ENCODE peak calls at places on chromosomes 16 and 17, in ten cellular contexts. X is OCI-LY7, G is colonic mucosa, R is ovary, J is heart left ventricle, K is thoracic aorta, W is uterus, C is body of pancreas, O is stomach, P is astrocyte. N is an unnamed sample.
A peak's percentile ranks its signal among the peaks of the same experiment; 100 is the strongest.

GRCh38 chr16:4700997-4701743 is 7.8 kb downstream of the NUDT16L1 start:
- DNase-seq in X (no peak), G (peak; percentile 84), R (no peak), J (peak; percentile 61), K (no peak), W (no peak), C (no peak), O (peak; percentile 85), P (no peak), N (peak; percentile 57)

GRCh38 chr17:64074704-64075484 is 54.5 kb upstream of the ICAM2 start:
- DNase-seq in X (no peak), G (no peak), R (no peak), J (no peak), K (no peak), W (no peak), C (peak; percentile 88), O (peak; percentile 69), P (peak; percentile 48), N (no peak)

GRCh38 chr17:58189436-58190146 is 2.9 kb upstream of the EPX start:
- DNase-seq in X (no peak), G (no peak), R (no peak), J (peak; percentile 52), K (no peak), W (no peak), C (peak; percentile 45), O (peak; percentile 33), P (peak; percentile 84), N (peak; percentile 58)

GRCh38 chr17:8696951-8697745 is 47.5 kb downstream of the CCDC42 start:
- DNase-seq in X (no peak), G (no peak), R (peak; percentile 57), J (peak; percentile 31), K (peak; percentile 40), W (peak; percentile 74), C (peak; percentile 23), O (no peak), P (peak; percentile 98), N (no peak)

GRCh38 chr17:76497979-76498885 is 3.0 kb downstream of the RHBDF2 start:
- DNase-seq in X (no peak), G (peak; percentile 63), R (peak; percentile 72), J (peak; percentile 93), K (peak; percentile 38), W (peak; percentile 59), C (peak; percentile 92), O (peak; percentile 81), P (peak; percentile 75), N (peak; percentile 81)

GRCh38 chr17:17144916-17145665 is 61.0 kb downstream of the PLD6 start:
- DNase-seq in X (no peak), G (no peak), R (no peak), J (no peak), K (no peak), W (no peak), C (no peak), O (no peak), P (no peak), N (peak; percentile 5)

GRCh38 chr17:27340990-27341595 is 47.2 kb downstream of the WSB1 start:
- DNase-seq in X (no peak), G (no peak), R (no peak), J (no peak), K (no peak), W (no peak), C (no peak), O (no peak), P (no peak), N (no peak)

GRCh38 chr17:66578781-66579489 is 256.0 kb upstream of the CACNG5 start:
- DNase-seq in X (no peak), G (no peak), R (no peak), J (no peak), K (no peak), W (no peak), C (no peak), O (no peak), P (no peak), N (no peak)

GRCh38 chr17:42122371-42123303 is at the start of gene HSPB9:
- DNase-seq in X (no peak), G (peak; percentile 87), R (peak; percentile 64), J (peak; percentile 63), K (no peak), W (no peak), C (peak; percentile 94), O (peak; percentile 85), P (no peak), N (peak; percentile 79)

GRCh38 chr16:15034266-15035162 is 21.4 kb downstream of the NTAN1 start:
- DNase-seq in X (no peak), G (no peak), R (no peak), J (peak; percentile 47), K (no peak), W (no peak), C (no peak), O (no peak), P (no peak), N (no peak)

GRCh38 chr16:12901204-12901596 is 198 bp upstream of the SHISA9 start:
- DNase-seq in X (no peak), G (no peak), R (no peak), J (no peak), K (no peak), W (no peak), C (no peak), O (no peak), P (no peak), N (no peak)

GRCh38 chr16:88662843-88663606 is at the start of gene MVD:
- DNase-seq in X (peak; percentile 99), G (peak; percentile 97), R (peak; percentile 96), J (peak; percentile 99), K (peak; percentile 83), W (peak; percentile 95), C (peak; percentile 97), O (peak; percentile 97), P (peak; percentile 93), N (peak; percentile 99)
- TF ChIP-seq CTCF in X (peak; percentile 22), G (no peak), R (peak; percentile 31), J (no peak), K (no peak), W (no peak), C (no peak), O (no peak), P (no peak), N (no peak)

DNA sequence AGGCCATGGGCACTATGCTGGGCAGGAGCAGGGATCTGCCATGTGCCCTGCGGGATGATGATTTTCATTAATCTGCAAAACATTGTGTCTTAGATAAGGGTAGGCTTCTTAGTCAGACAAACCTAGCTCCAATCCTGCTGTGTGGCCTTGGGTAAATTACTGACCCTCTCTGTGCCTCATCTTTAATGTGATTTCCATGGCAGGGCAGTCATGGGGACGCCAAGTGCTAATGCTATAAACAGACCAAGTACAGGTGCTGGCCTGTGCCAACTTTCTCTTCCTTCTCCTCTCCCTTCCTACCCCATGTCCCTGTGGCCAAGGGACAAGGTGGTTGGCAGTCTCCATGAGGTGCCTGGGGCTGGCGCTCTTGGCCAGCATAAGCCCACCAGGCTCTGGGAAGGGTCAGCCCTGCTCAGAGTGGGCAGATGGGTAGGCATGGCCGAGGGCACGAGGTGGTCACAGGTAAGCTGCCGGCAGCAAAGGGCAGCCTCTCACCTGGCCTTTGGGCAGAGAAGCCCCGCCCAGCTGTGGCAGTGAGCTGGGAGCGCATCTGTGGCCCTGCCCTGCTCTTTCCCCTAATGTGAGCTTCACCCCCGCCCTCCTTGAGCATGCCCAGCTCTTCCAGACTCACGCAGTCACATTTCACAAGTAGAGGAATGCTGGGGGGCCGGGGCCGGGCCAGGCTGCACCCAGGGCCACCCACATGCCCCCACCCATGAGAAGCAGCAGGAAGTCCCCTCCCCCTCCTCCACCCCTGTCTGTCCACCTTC is 40.5 kb upstream of the SLC38A10 start:
- DNase-seq in X (no peak), G (peak; percentile 83), R (no peak), J (peak; percentile 18), K (no peak), W (no peak), C (peak; percentile 59), O (no peak), P (no peak), N (peak; percentile 47)
- H3K4me1 ChIP-seq in X (no peaks in the 10 kb centered on the region), G (peaks cover 30% of the 10 kb centered on the region), R (peaks cover 23% of the 10 kb centered on the region), J (no peaks in the 10 kb centered on the region), K (peaks cover 28% of the 10 kb centered on the region), W (peaks cover 11% of the 10 kb centered on the region), C (peaks cover 69% of the 10 kb centered on the region), O (peaks cover 38% of the 10 kb centered on the region), P (peaks cover 1% of the 10 kb centered on the region), N (peaks cover 41% of the 10 kb centered on the region)

GRCh38 chr16:56588781-56589140 is 567 bp upstream of the MT3 start:
- DNase-seq in X (no peak), G (no peak), R (no peak), J (no peak), K (no peak), W (no peak), C (no peak), O (no peak), P (no peak), N (no peak)

GRCh38 chr16:56593573-56594291 is 4.4 kb downstream of the MT3 start:
- DNase-seq in X (no peak), G (no peak), R (no peak), J (no peak), K (no peak), W (no peak), C (no peak), O (no peak), P (no peak), N (no peak)

GRCh38 chr16:56594292-56594619 is 4.9 kb downstream of the MT3 start:
- DNase-seq in X (no peak), G (no peak), R (no peak), J (no peak), K (no peak), W (no peak), C (no peak), O (no peak), P (no peak), N (no peak)

GRCh38 chr16:56591377-56592060 is 2.2 kb downstream of the MT3 start:
- DNase-seq in X (no peak), G (no peak), R (no peak), J (no peak), K (no peak), W (no peak), C (no peak), O (no peak), P (no peak), N (no peak)

DNA sequence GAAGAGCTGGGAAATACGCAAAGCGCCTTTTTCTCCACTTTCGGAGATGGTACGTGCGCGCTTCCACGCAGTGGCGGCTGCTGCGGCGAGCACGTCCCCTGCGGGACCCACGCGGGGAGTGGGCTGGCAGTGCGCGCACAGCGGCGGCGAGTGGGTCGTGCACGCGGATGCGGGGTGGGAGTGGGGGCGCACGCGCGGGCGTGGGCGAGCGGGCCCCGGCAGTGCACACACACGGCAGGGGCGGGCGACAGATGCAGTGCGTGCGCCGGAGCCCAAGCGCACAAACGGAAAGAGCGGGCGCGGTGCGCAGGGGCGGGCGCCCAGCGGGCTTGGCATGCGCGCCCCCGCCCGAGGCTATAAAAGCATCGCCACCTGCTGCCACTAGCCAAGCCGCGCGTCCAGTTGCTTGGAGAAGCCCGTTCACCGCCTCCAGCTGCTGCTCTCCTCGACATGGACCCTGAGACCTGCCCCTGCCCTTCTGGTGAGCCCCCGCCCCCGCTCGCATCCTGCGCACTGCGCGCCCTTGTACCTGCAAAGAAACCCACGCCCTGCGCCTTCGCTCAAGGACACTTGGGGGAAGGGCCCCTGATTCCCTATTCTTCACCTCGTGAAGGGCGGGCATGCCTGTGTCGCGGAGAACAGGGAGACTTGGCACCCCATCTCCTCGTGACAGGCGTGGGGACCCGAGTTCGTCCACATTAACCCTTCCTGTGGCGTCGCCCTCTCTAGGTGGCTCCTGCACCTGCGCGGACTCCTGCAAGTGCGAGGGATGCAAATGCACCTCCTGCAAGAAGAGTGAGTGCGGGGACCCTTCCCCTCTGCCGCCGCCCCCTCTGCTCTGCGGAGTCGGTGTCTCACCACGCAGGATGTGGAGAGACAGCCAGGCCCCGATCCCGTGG is at the start of gene MT3:
- DNase-seq in X (no peak), G (peak; percentile 45), R (peak; percentile 15), J (peak; percentile 35), K (no peak), W (no peak), C (peak; percentile 25), O (no peak), P (no peak), N (peak; percentile 39)
- H3K4me3 ChIP-seq in X (no peak within 1 kb of the TSS), G (peak within 1 kb of the TSS; percentile 37), R (no peak within 1 kb of the TSS), J (peak within 1 kb of the TSS; percentile 55), K (peak within 1 kb of the TSS; percentile 68), W (peak within 1 kb of the TSS; percentile 3), C (peak within 1 kb of the TSS; percentile 16), O (peak within 1 kb of the TSS; percentile 46), P (peak within 1 kb of the TSS; percentile 39), N (peak within 1 kb of the TSS; percentile 65)

GRCh38 chr17:74097461-74098131 is 105.9 kb upstream of the RPL38 start:
- DNase-seq in X (no peak), G (no peak), R (no peak), J (no peak), K (no peak), W (no peak), C (no peak), O (no peak), P (no peak), N (no peak)
- TF ChIP-seq CTCF in X (no peak), G (no peak), R (no peak), J (no peak), K (no peak), W (no peak), C (no peak), O (no peak), P (no peak), N (no peak)

N was measured in psoas muscle.